ENCODE peak calls at places on chromosomes 6 and 20, in seven cellular contexts. Q is ELR; J is effector memory CD8-positive, alpha-beta T cell; K is ACHN; S is AG08396; R is NCI-H2029; O is transverse colon. M is an unnamed sample.

GRCh38 chr6:155301867-155302266 is 12.4 kb downstream of the TFB1M start:
- DNase-seq in K (no peak), J (no peak), O (no peak), R (no peak), Q (no peak), S (no peak), M (no peak)

GRCh38 chr20:45919536-45919933 is 7.6 kb upstream of the PLTP start:
- DNase-seq in K (no peak), O (peak), Q (no peak), S (no peak), J (no peak), R (peak), M (peak)

GRCh38 chr20:2402271-2402980 is 21.7 kb downstream of the TGM6 start:
- DNase-seq in R (no peak), Q (peak), S (peak), K (peak), O (no peak), J (no peak), M (peak)

GRCh38 chr6:26198626-26199056 is 111.4 kb downstream of the HFE start:
- DNase-seq in J (no peak), K (no peak), R (peak), S (no peak), O (no peak), Q (no peak), M (no peak)

GRCh38 chr20:38201356-38201755 is 36.3 kb upstream of the TGM2 start:
- DNase-seq in K (peak), J (no peak), R (no peak), S (peak), Q (peak), O (no peak), M (no peak)

GRCh38 chr20:38001981-38002380 is 31.3 kb downstream of the TTI1 start:
- DNase-seq in Q (peak), J (no peak), O (no peak), S (no peak), K (no peak), R (no peak), M (no peak)

GRCh38 chr6:1053587-1053986 is 258.3 kb upstream of the FOXQ1 start:
- DNase-seq in J (no peak), K (no peak), Q (no peak), O (no peak), R (no peak), S (no peak), M (no peak)

GRCh38 chr20:16684416-16684815 is 45.4 kb upstream of the SNRPB2 start:
- DNase-seq in R (no peak), K (no peak), S (no peak), J (no peak), Q (no peak), O (no peak), M (no peak)

GRCh38 chr20:49766979-49767419 is 45.6 kb upstream of the SLC9A8 start:
- DNase-seq in K (no peak), R (no peak), J (no peak), O (no peak), S (no peak), Q (no peak), M (no peak)

GRCh38 chr20:5073154-5074049 is 46.4 kb downstream of the PCNA start:
- DNase-seq in S (peak), K (peak), Q (peak), O (peak), J (no peak), R (peak), M (peak)

GRCh38 chr20:62776035-62776691 is 20.1 kb upstream of the MRGBP start:
- DNase-seq in K (no peak), J (no peak), Q (no peak), O (no peak), S (no peak), R (no peak), M (no peak)

GRCh38 chr20:16944753-16945152 is 196.6 kb downstream of the OTOR start:
- DNase-seq in O (no peak), Q (no peak), S (no peak), J (no peak), R (no peak), K (no peak), M (no peak)

GRCh38 chr6:85537055-85537494 is 56.6 kb downstream of the SNX14 start:
- DNase-seq in R (no peak), S (no peak), Q (peak), O (no peak), J (no peak), K (peak), M (no peak)

GRCh38 chr6:143901885-143902708 is 37.8 kb downstream of the ZC2HC1B start:
- DNase-seq in O (peak), Q (no peak), S (peak), K (no peak), R (no peak), J (no peak), M (peak)

GRCh38 chr6:57303931-57304681 is 13.3 kb upstream of the PRIM2 start:
- DNase-seq in R (no peak), K (no peak), J (no peak), O (no peak), Q (no peak), S (no peak), M (no peak)

GRCh38 chr6:43050981-43051380 is 2.7 kb downstream of the CUL7 start:
- DNase-seq in R (no peak), Q (no peak), J (no peak), S (no peak), K (no peak), O (no peak), M (no peak)

GRCh38 chr6:144405173-144405572 is 120.0 kb downstream of the UTRN start:
- DNase-seq in S (no peak), Q (no peak), K (no peak), R (no peak), O (no peak), J (no peak), M (no peak)

GRCh38 chr6:85418059-85418458 is 31.8 kb upstream of the NT5E start:
- DNase-seq in J (no peak), K (no peak), O (no peak), S (peak), R (no peak), Q (peak), M (no peak)

GRCh38 chr6:1868561-1869261 is 259.0 kb downstream of the FOXC1 start:
- DNase-seq in K (no peak), O (no peak), R (no peak), Q (no peak), S (no peak), J (no peak), M (no peak)

GRCh38 chr6:160275511-160276003 is 16.9 kb upstream of the SLC22A2 start:
- DNase-seq in Q (no peak), K (no peak), S (no peak), R (no peak), J (no peak), O (no peak), M (no peak)

GRCh38 chr20:33651562-33652048 is 10.5 kb upstream of the C20orf144 start:
- DNase-seq in R (no peak), Q (no peak), K (no peak), S (no peak), O (no peak), J (no peak), M (no peak)

GRCh38 chr6:44058617-44059358 is 68.5 kb downstream of the MRPL14 start:
- DNase-seq in K (peak), J (no peak), R (no peak), O (peak), Q (peak), S (peak), M (peak)

GRCh38 chr6:79201127-79201526 is 33.4 kb downstream of the HMGN3 start:
- DNase-seq in S (no peak), R (no peak), O (no peak), Q (no peak), K (no peak), J (no peak), M (no peak)

GRCh38 chr6:30613251-30614043 is 3.6 kb downstream of the PPP1R10 start:
- DNase-seq in R (no peak), Q (peak), O (no peak), J (no peak), K (no peak), S (no peak), M (no peak)

GRCh38 chr6:79544939-79545450 is 7.8 kb upstream of the LCA5 start:
- DNase-seq in R (no peak), O (peak), J (no peak), K (peak), Q (peak), S (peak), M (peak)

GRCh38 chr6:102848796-102849195 is 1455.3 kb downstream of the GRIK2 start:
- DNase-seq in K (no peak), J (no peak), S (no peak), O (no peak), Q (peak), R (no peak), M (no peak)

GRCh38 chr20:53001502-53002301 is 29.5 kb downstream of the TSHZ2 start:
- DNase-seq in S (no peak), K (no peak), J (no peak), R (no peak), Q (no peak), O (no peak), M (no peak)

GRCh38 chr20:37573626-37574198 is 46.0 kb upstream of the BLCAP start:
- DNase-seq in K (no peak), S (no peak), O (no peak), J (no peak), Q (no peak), R (no peak), M (no peak)

GRCh38 chr6:42441059-42441471 is 10.7 kb downstream of the TRERF1 start:
- DNase-seq in S (no peak), O (no peak), Q (no peak), J (no peak), K (no peak), R (no peak), M (no peak)

GRCh38 chr6:144590540-144590939 is 305.4 kb downstream of the UTRN start:
- DNase-seq in O (no peak), R (no peak), S (no peak), Q (no peak), K (no peak), J (no peak), M (no peak)

GRCh38 chr6:46312657-46313056 is 141.9 kb upstream of the ENPP5 start:
- DNase-seq in S (no peak), O (no peak), K (no peak), J (no peak), R (no peak), Q (no peak), M (no peak)